ENCODE peak calls at places on chromosomes 11 and 22, in seven cellular contexts. F, U, T, M, Y, K and W are unnamed samples.
A peak's percentile ranks its signal among the peaks of the same experiment; 100 is the strongest.

GRCh38 chr11:76074178-76075112 is 131.9 kb downstream of the WNT11 start:
- DNase-seq in F (no peak), U (no peak), T (peak; percentile 41), M (no peak), Y (peak; percentile 42), K (no peak), W (no peak)

GRCh38 chr11:18844753-18845367 is 53.3 kb upstream of the PTPN5 start:
- DNase-seq in F (no peak), U (no peak), T (peak; percentile 72), M (no peak), Y (peak; percentile 47), K (no peak), W (no peak)

GRCh38 chr22:26066534-26066933 is 102.7 kb upstream of the SEZ6L start:
- DNase-seq in F (no peak), U (peak; percentile 34), T (no peak), M (no peak), Y (no peak), K (no peak), W (no peak)

GRCh38 chr22:19962909-19963806 is 21.5 kb upstream of the TXNRD2 start:
- DNase-seq in F (peak; percentile 95), U (peak; percentile 75), T (no peak), M (no peak), Y (peak; percentile 43), K (no peak), W (peak; percentile 89)

GRCh38 chr11:120608760-120609211 is 97.2 kb downstream of the GRIK4 start:
- DNase-seq in F (no peak), U (no peak), T (no peak), M (no peak), Y (no peak), K (no peak), W (no peak)

GRCh38 chr11:9529333-9529648 is 44.2 kb upstream of the WEE1 start:
- DNase-seq in F (peak; percentile 61), U (no peak), T (no peak), M (no peak), Y (peak; percentile 13), K (no peak), W (no peak)

GRCh38 chr11:84384637-84385227 is 1098.6 kb upstream of the CCDC90B start:
- DNase-seq in F (peak; percentile 57), U (peak; percentile 56), T (peak; percentile 73), M (no peak), Y (peak; percentile 35), K (peak; percentile 14), W (peak; percentile 49)

GRCh38 chr11:16911186-16911585 is 103.0 kb downstream of the PLEKHA7 start:
- DNase-seq in F (no peak), U (no peak), T (no peak), M (no peak), Y (no peak), K (no peak), W (no peak)

GRCh38 chr11:12119502-12119901 is 9.1 kb downstream of the MICAL2 start:
- DNase-seq in F (no peak), U (no peak), T (no peak), M (no peak), Y (no peak), K (no peak), W (no peak)